ENCODE peak calls at places on chromosome 14, in six cellular contexts. One of them, this sample, is unnamed.

GRCh38 chr14:60646202-60646886 is 2.9 kb downstream of the SIX1 start:
- DNase-seq in H1: peak; percentile 69
- DNase-seq in IMR-90: no peak
- DNase-seq in neuronal stem cell: peak; percentile 29
- DNase-seq in H9: peak; percentile 53
- DNase-seq in mesenchymal stem cell: no peak
- DNase-seq in this sample: no peak

GRCh38 chr14:87830443-87831096 is 162.4 kb downstream of the GALC start:
- DNase-seq in H9: no peak
- DNase-seq in IMR-90: no peak
- DNase-seq in H1: no peak
- DNase-seq in mesenchymal stem cell: no peak
- DNase-seq in neuronal stem cell: peak; percentile 1
- DNase-seq in this sample: no peak

GRCh38 chr14:64688801-64689200 is 15.4 kb upstream of the PLEKHG3 start:
- DNase-seq in mesenchymal stem cell: no peak
- DNase-seq in H9: no peak
- DNase-seq in IMR-90: no peak
- DNase-seq in H1: no peak
- DNase-seq in neuronal stem cell: no peak
- DNase-seq in this sample: no peak

GRCh38 chr14:34113991-34114390 is 163.1 kb upstream of the EGLN3 start:
- DNase-seq in mesenchymal stem cell: no peak
- DNase-seq in H9: no peak
- DNase-seq in H1: no peak
- DNase-seq in IMR-90: no peak
- DNase-seq in neuronal stem cell: no peak
- DNase-seq in this sample: no peak

GRCh38 chr14:68649461-68650189 is 143.2 kb downstream of the ZFP36L1 start:
- DNase-seq in H1: peak; percentile 14
- DNase-seq in H9: peak; percentile 6
- DNase-seq in IMR-90: peak; percentile 53
- DNase-seq in mesenchymal stem cell: no peak
- DNase-seq in neuronal stem cell: no peak
- DNase-seq in this sample: no peak

GRCh38 chr14:57486767-57487379 is 6.8 kb downstream of the CCDC198 start:
- DNase-seq in H1: no peak
- DNase-seq in mesenchymal stem cell: peak; percentile 51
- DNase-seq in IMR-90: peak; percentile 41
- DNase-seq in neuronal stem cell: peak; percentile 45
- DNase-seq in H9: no peak
- DNase-seq in this sample: no peak

GRCh38 chr14:31263485-31264133 is 56.0 kb upstream of the HECTD1 start:
- DNase-seq in H1: no peak
- DNase-seq in H9: no peak
- DNase-seq in IMR-90: peak; percentile 100
- DNase-seq in mesenchymal stem cell: peak; percentile 98
- DNase-seq in neuronal stem cell: no peak
- DNase-seq in this sample: peak; percentile 96

GRCh38 chr14:105168979-105169507 is 467 bp upstream of the JAG2 start:
- DNase-seq in IMR-90: no peak
- DNase-seq in mesenchymal stem cell: peak; percentile 9
- DNase-seq in H9: peak; percentile 77
- DNase-seq in H1: peak; percentile 88
- DNase-seq in neuronal stem cell: peak; percentile 57
- DNase-seq in this sample: peak; percentile 24

GRCh38 chr14:79483472-79483871 is 727.8 kb downstream of the DIO2 start:
- DNase-seq in H1: no peak
- DNase-seq in mesenchymal stem cell: peak; percentile 44
- DNase-seq in H9: no peak
- DNase-seq in neuronal stem cell: no peak
- DNase-seq in IMR-90: peak; percentile 93
- DNase-seq in this sample: no peak

GRCh38 chr14:92717571-92718042 is 30.8 kb downstream of the LGMN start:
- DNase-seq in IMR-90: no peak
- DNase-seq in H9: no peak
- DNase-seq in H1: no peak
- DNase-seq in mesenchymal stem cell: peak; percentile 41
- DNase-seq in neuronal stem cell: no peak
- DNase-seq in this sample: peak; percentile 74

GRCh38 chr14:96727076-96727475 is 70.1 kb upstream of the VRK1 start:
- DNase-seq in neuronal stem cell: no peak
- DNase-seq in IMR-90: no peak
- DNase-seq in mesenchymal stem cell: no peak
- DNase-seq in H1: no peak
- DNase-seq in H9: no peak
- DNase-seq in this sample: peak; percentile 84

GRCh38 chr14:105500036-105500725 is 9.1 kb downstream of the TEDC1 start:
- DNase-seq in H9: no peak
- DNase-seq in neuronal stem cell: no peak
- DNase-seq in mesenchymal stem cell: no peak
- DNase-seq in H1: no peak
- DNase-seq in IMR-90: no peak
- DNase-seq in this sample: no peak

GRCh38 chr14:29895591-29896043 is 32.0 kb downstream of the PRKD1 start:
- DNase-seq in neuronal stem cell: no peak
- DNase-seq in IMR-90: no peak
- DNase-seq in H9: no peak
- DNase-seq in mesenchymal stem cell: peak; percentile 12
- DNase-seq in H1: no peak
- DNase-seq in this sample: no peak

GRCh38 chr14:71266994-71267636 is 359.9 kb downstream of the PCNX1 start:
- DNase-seq in mesenchymal stem cell: peak; percentile 49
- DNase-seq in H9: no peak
- DNase-seq in neuronal stem cell: no peak
- DNase-seq in IMR-90: peak; percentile 81
- DNase-seq in H1: no peak
- DNase-seq in this sample: no peak

GRCh38 chr14:102293784-102294183 is 11.2 kb downstream of the MOK start:
- DNase-seq in H1: no peak
- DNase-seq in H9: no peak
- DNase-seq in mesenchymal stem cell: no peak
- DNase-seq in neuronal stem cell: no peak
- DNase-seq in IMR-90: peak; percentile 59
- DNase-seq in this sample: no peak

GRCh38 chr14:68711551-68712437 is 81.1 kb downstream of the ZFP36L1 start:
- DNase-seq in H9: peak; percentile 13
- DNase-seq in mesenchymal stem cell: no peak
- DNase-seq in IMR-90: no peak
- DNase-seq in H1: no peak
- DNase-seq in neuronal stem cell: no peak
- DNase-seq in this sample: no peak

GRCh38 chr14:101962503-101962874 is 1.9 kb upstream of the DYNC1H1 start:
- DNase-seq in IMR-90: peak; percentile 93
- DNase-seq in neuronal stem cell: no peak
- DNase-seq in H1: no peak
- DNase-seq in H9: no peak
- DNase-seq in mesenchymal stem cell: peak; percentile 95
- DNase-seq in this sample: peak; percentile 83

GRCh38 chr14:78425332-78425731 is 255.2 kb downstream of the NRXN3 start:
- DNase-seq in IMR-90: no peak
- DNase-seq in mesenchymal stem cell: no peak
- DNase-seq in H9: no peak
- DNase-seq in H1: no peak
- DNase-seq in neuronal stem cell: no peak
- DNase-seq in this sample: no peak

GRCh38 chr14:55265197-55265596 is 6.0 kb upstream of the FBXO34 start:
- DNase-seq in neuronal stem cell: no peak
- DNase-seq in mesenchymal stem cell: no peak
- DNase-seq in H1: no peak
- DNase-seq in H9: no peak
- DNase-seq in IMR-90: no peak
- DNase-seq in this sample: peak; percentile 9

GRCh38 chr14:71551291-71551955 is 380.8 kb upstream of the RGS6 start:
- DNase-seq in H1: no peak
- DNase-seq in H9: no peak
- DNase-seq in IMR-90: peak; percentile 84
- DNase-seq in mesenchymal stem cell: peak; percentile 83
- DNase-seq in neuronal stem cell: no peak
- DNase-seq in this sample: no peak

GRCh38 chr14:21997300-21997699 is 323.7 kb upstream of the OR4E1 start:
- DNase-seq in mesenchymal stem cell: peak; percentile 2
- DNase-seq in H9: peak; percentile 74
- DNase-seq in IMR-90: peak; percentile 4
- DNase-seq in neuronal stem cell: peak; percentile 43
- DNase-seq in H1: no peak
- DNase-seq in this sample: peak; percentile 21

GRCh38 chr14:58488550-58488949 is 61.0 kb downstream of the KIAA0586 start:
- DNase-seq in IMR-90: peak; percentile 50
- DNase-seq in H9: no peak
- DNase-seq in mesenchymal stem cell: peak; percentile 40
- DNase-seq in H1: no peak
- DNase-seq in neuronal stem cell: no peak
- DNase-seq in this sample: no peak

GRCh38 chr14:96134508-96134907 is 70.1 kb upstream of the BDKRB2 start:
- DNase-seq in H9: no peak
- DNase-seq in IMR-90: no peak
- DNase-seq in H1: no peak
- DNase-seq in mesenchymal stem cell: no peak
- DNase-seq in neuronal stem cell: no peak
- DNase-seq in this sample: no peak

DNA sequence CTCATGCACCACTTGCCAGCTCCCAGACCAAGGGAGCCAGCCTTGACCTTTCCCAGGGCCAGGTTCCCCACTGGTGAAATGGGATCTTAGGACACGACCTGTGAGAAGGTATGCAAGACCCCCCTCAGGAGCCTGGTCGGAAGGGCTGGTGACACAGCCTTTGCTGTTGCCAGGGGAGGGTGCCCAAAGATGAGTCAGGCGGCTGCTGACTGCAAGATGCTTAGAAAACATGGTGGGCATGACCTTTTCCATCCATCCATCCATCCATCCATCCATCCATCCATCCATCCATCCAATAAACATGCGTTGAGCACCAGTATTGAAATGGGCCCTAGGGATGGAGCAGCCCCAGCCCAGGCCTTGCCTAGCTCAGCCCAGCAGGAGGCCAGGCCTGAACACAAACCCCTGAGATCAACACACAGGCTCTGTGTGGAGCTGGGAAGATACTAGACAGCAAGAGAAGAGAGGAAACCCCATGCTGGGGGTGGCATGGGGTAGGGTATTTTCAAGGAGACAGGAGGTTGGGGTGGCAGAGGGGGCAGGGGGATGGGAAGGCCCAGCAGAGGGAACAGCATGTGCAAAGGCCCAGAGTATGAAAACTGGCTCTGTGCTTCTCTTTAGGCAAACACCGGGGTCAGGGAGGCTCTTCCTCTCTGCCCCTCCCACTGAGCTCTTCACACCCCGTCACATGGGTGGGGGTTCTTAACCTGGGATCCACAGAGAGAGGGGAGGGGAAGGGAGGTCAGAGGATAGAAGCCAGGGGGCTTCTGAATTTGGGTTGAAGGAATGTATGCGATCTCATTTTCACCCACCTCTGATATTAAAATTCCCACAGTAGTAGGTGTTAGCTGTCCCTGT is 26.2 kb upstream of the YY1 start:
- DNase-seq in H1: no peak
- DNase-seq in neuronal stem cell: no peak
- DNase-seq in mesenchymal stem cell: no peak
- DNase-seq in H9: no peak
- DNase-seq in IMR-90: no peak
- DNase-seq in this sample: no peak
- H3K9ac ChIP-seq in H1: no peak overlapping the region
- H3K9ac ChIP-seq in neuronal stem cell: no peak overlapping the region
- H3K9ac ChIP-seq in mesenchymal stem cell: no peak overlapping the region
- H3K9ac ChIP-seq in H9: no peak overlapping the region
- H3K9ac ChIP-seq in IMR-90: no peak overlapping the region
- H3K9ac ChIP-seq in this sample: no peak overlapping the region

GRCh38 chr14:74648643-74649042 is 36.6 kb upstream of the LTBP2 start:
- DNase-seq in neuronal stem cell: no peak
- DNase-seq in H1: no peak
- DNase-seq in H9: no peak
- DNase-seq in IMR-90: no peak
- DNase-seq in mesenchymal stem cell: no peak
- DNase-seq in this sample: no peak

GRCh38 chr14:74645244-74645643 is 33.2 kb upstream of the LTBP2 start:
- DNase-seq in mesenchymal stem cell: no peak
- DNase-seq in H9: no peak
- DNase-seq in neuronal stem cell: no peak
- DNase-seq in H1: no peak
- DNase-seq in IMR-90: no peak
- DNase-seq in this sample: no peak

GRCh38 chr14:74647834-74648361 is 35.9 kb upstream of the LTBP2 start:
- DNase-seq in neuronal stem cell: no peak
- DNase-seq in mesenchymal stem cell: no peak
- DNase-seq in H1: no peak
- DNase-seq in H9: no peak
- DNase-seq in IMR-90: no peak
- DNase-seq in this sample: no peak

GRCh38 chr14:74647061-74647833 is 35.2 kb upstream of the LTBP2 start:
- DNase-seq in neuronal stem cell: no peak
- DNase-seq in mesenchymal stem cell: no peak
- DNase-seq in H1: no peak
- DNase-seq in IMR-90: no peak
- DNase-seq in H9: no peak
- DNase-seq in this sample: no peak

GRCh38 chr14:74645735-74646134 is 33.7 kb upstream of the LTBP2 start:
- DNase-seq in H9: no peak
- DNase-seq in mesenchymal stem cell: no peak
- DNase-seq in IMR-90: no peak
- DNase-seq in neuronal stem cell: no peak
- DNase-seq in H1: no peak
- DNase-seq in this sample: no peak
- H4K91ac ChIP-seq in H9: no peak overlapping the region
- H4K91ac ChIP-seq in mesenchymal stem cell: peak overlapping the region; percentile 47
- H4K91ac ChIP-seq in IMR-90: no peak overlapping the region
- H4K91ac ChIP-seq in neuronal stem cell: no peak overlapping the region
- H4K91ac ChIP-seq in H1: no peak overlapping the region
- H4K91ac ChIP-seq in this sample: no peak overlapping the region

DNA sequence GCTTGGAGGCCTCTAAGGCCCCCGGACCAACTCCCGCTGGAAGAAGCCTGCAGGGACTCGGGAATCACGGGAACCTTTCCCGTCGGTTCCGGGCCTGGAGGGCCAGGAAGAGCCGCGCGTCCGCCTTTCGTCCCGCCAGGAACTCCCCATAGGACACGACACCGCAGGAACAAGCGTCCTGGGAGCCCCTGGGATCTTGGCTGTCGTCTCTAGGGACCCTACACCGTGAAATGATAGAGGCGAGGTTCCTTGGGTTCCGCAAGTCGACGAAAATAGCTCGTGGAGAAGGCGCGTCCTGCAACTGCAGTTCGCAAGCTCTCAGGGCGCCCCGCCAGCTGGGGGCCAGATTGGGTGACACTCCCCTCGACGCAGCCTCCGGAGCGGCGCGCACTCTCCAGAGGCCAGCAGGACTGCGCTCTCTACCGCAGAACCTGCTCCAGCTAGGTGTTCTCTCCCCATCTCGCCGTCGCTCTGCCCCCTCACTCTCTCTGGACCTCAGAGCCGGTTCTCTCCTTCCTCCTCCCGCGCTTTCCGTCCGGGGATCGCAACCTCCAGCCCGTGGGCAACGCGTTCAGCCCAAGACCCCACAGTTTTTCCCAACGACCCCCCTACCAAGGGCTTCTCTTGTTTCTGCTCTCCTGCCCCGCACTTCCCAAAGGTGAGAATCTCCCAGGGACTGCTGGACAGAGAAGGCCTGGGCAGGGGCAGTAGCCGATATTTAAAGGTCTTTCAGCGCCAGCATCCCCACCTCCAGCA is 776 bp downstream of the BMP4 start:
- DNase-seq in neuronal stem cell: no peak
- DNase-seq in H1: peak; percentile 84
- DNase-seq in IMR-90: no peak
- DNase-seq in H9: peak; percentile 61
- DNase-seq in mesenchymal stem cell: peak; percentile 74
- DNase-seq in this sample: no peak
- H3K9ac ChIP-seq in neuronal stem cell: no peak overlapping the region
- H3K9ac ChIP-seq in H1: no peak overlapping the region
- H3K9ac ChIP-seq in IMR-90: peak overlapping the region; percentile 69
- H3K9ac ChIP-seq in H9: no peak overlapping the region
- H3K9ac ChIP-seq in mesenchymal stem cell: peak overlapping the region; percentile 89
- H3K9ac ChIP-seq in this sample: peak overlapping the region; percentile 70

GRCh38 chr14:52351561-52352491 is 37.7 kb downstream of the PTGER2 start:
- DNase-seq in H1: no peak
- DNase-seq in H9: no peak
- DNase-seq in mesenchymal stem cell: peak; percentile 73
- DNase-seq in IMR-90: peak; percentile 41
- DNase-seq in neuronal stem cell: no peak
- DNase-seq in this sample: no peak
- H4K91ac ChIP-seq in H1: no peak overlapping the region
- H4K91ac ChIP-seq in H9: no peak overlapping the region
- H4K91ac ChIP-seq in mesenchymal stem cell: no peak overlapping the region
- H4K91ac ChIP-seq in IMR-90: peak overlapping the region; percentile 94
- H4K91ac ChIP-seq in neuronal stem cell: no peak overlapping the region
- H4K91ac ChIP-seq in this sample: no peak overlapping the region